ENCODE peak calls at places on chromosomes 12 and 14, in four cellular contexts. D is hepatocyte, J is A549, V is neuronal stem cell. H is an unnamed sample. For H3K4me1, the result is how much of the 10 kb centered on the place peaks cover.

GRCh38 chr12:118371354-118372282 is 1.1 kb downstream of the TAOK3 start:
- DNase-seq in D (peak), J (peak), V (peak), H (peak)

GRCh38 chr12:95141305-95141704 is 67.9 kb upstream of the NR2C1 start:
- DNase-seq in J (no peak), D (no peak), V (no peak), H (no peak)

GRCh38 chr14:92471919-92472318 is 41.7 kb upstream of the RIN3 start:
- DNase-seq in D (peak), V (no peak), J (peak), H (peak)

GRCh38 chr12:12985817-12986408 is 14.2 kb downstream of the HEBP1 start:
- DNase-seq in V (no peak), J (peak), D (peak), H (peak)

GRCh38 chr12:15446798-15447197 is 124.5 kb downstream of the PTPRO start:
- DNase-seq in J (peak), V (no peak), D (no peak), H (no peak)

GRCh38 chr12:30514666-30515065 is 181.0 kb downstream of the IPO8 start:
- DNase-seq in D (no peak), J (no peak), V (no peak), H (no peak)

GRCh38 chr14:68881396-68881795 is 88.5 kb upstream of the ZFP36L1 start:
- DNase-seq in V (no peak), D (no peak), J (no peak), H (no peak)

GRCh38 chr12:46450279-46450748 is 77.7 kb upstream of the SLC38A2 start:
- DNase-seq in V (no peak), J (no peak), D (no peak), H (no peak)

GRCh38 chr12:43896496-43896895 is 60.6 kb downstream of the TMEM117 start:
- DNase-seq in V (no peak), D (no peak), J (no peak), H (no peak)

GRCh38 chr12:108360487-108360886 is 21.4 kb upstream of the CMKLR1 start:
- DNase-seq in J (no peak), V (no peak), D (no peak), H (no peak)

GRCh38 chr14:23183479-23183878 is at the start of gene SLC7A8:
- DNase-seq in D (peak), J (no peak), V (no peak), H (peak)

GRCh38 chr12:56129210-56129691 is 1.2 kb downstream of the ESYT1 start:
- DNase-seq in V (no peak), J (peak), D (peak), H (peak)

GRCh38 chr12:123049398-123050250 is 69.1 kb downstream of the ARL6IP4 start:
- DNase-seq in V (no peak), D (no peak), J (no peak), H (no peak)

GRCh38 chr14:45135181-45135580 is 549 bp upstream of the FANCM start:
- DNase-seq in J (no peak), V (no peak), D (peak), H (no peak)

GRCh38 chr12:80847575-80847974 is 90.2 kb downstream of the LIN7A start:
- DNase-seq in J (no peak), V (no peak), D (no peak), H (no peak)

GRCh38 chr14:106506901-106507305 is 980.5 kb downstream of the TMEM121 start:
- DNase-seq in D (no peak), J (no peak), V (no peak), H (no peak)

GRCh38 chr12:80353254-80353653 is 90.8 kb upstream of the PTPRQ start:
- DNase-seq in V (no peak), D (peak), J (no peak), H (no peak)

GRCh38 chr12:113301811-113302210 is 33.1 kb downstream of the SLC8B1 start:
- DNase-seq in J (no peak), D (no peak), V (no peak), H (no peak)

GRCh38 chr12:55842681-55843429 is at the start of gene MMP19:
- DNase-seq in J (no peak), D (peak), V (no peak), H (peak)

GRCh38 chr12:57737467-57738141 is 938 bp downstream of the AGAP2 start:
- DNase-seq in V (no peak), D (peak), J (no peak), H (peak)

GRCh38 chr12:2306686-2307249 is 254.0 kb downstream of the CACNA1C start:
- DNase-seq in V (no peak), J (no peak), D (no peak), H (peak)
- H3K4me2 ChIP-seq in V (no peak), J (no peak), D (no peak), H (peak)

GRCh38 chr14:103393078-103393477 is 7.9 kb downstream of the MARK3 start:
- DNase-seq in J (no peak), D (no peak), V (no peak), H (no peak)

GRCh38 chr14:103396463-103396862 is 11.2 kb downstream of the MARK3 start:
- DNase-seq in D (no peak), J (no peak), V (no peak), H (no peak)

GRCh38 chr14:103392572-103392971 is 7.4 kb downstream of the MARK3 start:
- DNase-seq in D (no peak), V (no peak), J (no peak), H (no peak)

GRCh38 chr14:103393687-103394626 is 8.7 kb downstream of the MARK3 start:
- DNase-seq in D (peak), J (peak), V (no peak), H (peak)

GRCh38 chr14:103395245-103395644 is 10.0 kb downstream of the MARK3 start:
- DNase-seq in D (no peak), J (no peak), V (no peak), H (no peak)
- H3K4me1 ChIP-seq in D (under half), J (half or more), V (under half), H (under half)

GRCh38 chr14:65847065-65847847 is 434.7 kb downstream of the FUT8 start:
- DNase-seq in V (no peak), J (no peak), D (no peak), H (no peak)
- H3K4me2 ChIP-seq in V (no peak), J (no peak), D (no peak), H (no peak)

DNA sequence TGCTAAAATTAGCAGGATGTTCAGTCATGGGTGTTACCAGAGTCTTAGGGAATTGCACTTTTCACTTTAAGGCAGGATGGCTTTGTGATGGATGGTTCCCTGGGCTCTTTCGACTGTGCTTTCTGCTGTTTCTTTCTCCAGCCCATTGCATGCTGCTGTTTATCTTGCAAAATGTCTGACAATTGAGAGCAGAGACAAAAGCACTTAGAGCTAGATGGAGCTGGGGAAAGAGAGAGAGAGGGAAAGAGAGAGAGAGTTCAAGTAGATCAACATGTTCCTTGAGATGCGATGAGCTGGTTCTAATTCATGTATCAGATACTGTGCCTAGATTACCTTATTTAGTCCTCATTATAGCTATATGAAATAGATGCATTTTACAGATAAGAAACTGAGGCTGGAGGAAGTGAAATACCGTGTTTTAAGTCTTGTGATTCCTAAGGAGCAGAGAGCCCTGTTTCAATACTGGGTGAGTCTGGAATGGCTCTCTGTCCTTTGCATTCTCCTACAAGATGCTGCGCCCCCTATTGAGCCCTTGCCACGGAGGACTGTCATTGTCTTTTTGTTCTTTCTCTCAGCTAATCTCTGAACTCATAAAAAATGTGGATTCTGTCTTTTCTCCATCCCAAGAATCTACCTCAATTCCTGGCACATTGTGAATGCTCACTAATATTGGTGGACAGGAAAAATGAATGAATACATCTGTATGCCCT is 227.9 kb downstream of the ALG10B start:
- DNase-seq in J (no peak), D (no peak), V (peak), H (peak)
- H3K4me1 ChIP-seq in J (under half), D (under half), V (under half), H (under half)

DNA sequence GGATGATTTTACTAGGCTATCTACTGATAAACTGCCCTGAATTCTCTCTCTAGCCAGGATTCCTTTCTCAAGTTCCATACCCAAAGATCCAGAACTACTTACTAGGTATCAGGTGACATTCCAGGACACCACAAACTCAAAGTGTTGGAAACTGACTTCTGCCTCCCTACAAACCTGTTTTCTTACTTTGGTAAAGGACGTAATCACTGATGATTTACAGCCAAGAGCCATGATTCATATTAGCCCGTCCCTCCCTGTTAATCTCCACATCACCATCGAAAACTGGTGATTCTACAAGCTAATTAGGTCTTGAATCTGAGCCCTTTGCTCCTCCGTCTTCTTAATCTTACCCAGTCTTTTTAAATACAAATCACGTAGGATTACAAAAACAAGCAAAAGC is 1.1 kb upstream of the ATG14 start:
- DNase-seq in V (no peak), J (no peak), D (peak), H (no peak)
- H3K4me2 ChIP-seq in V (no peak), J (peak), D (peak), H (peak)

GRCh38 chr12:25972783-25973182 is 14.3 kb downstream of the RASSF8 start:
- DNase-seq in D (no peak), J (no peak), V (no peak), H (no peak)
- H3K4me1 ChIP-seq in D (under half), J (under half), V (under half), H (under half)

GRCh38 chr12:70240677-70241076 is 2.6 kb upstream of the CNOT2 start:
- DNase-seq in J (no peak), D (no peak), V (no peak), H (no peak)
- H3K4me2 ChIP-seq in J (no peak), D (no peak), V (no peak), H (no peak)

H was measured in GM23338.